ENCODE peak calls at places on chromosomes 1 and 21, in six cellular contexts. I is IMR-90, C is testis, D is Peyer's patch, E is vagina, B is HepG2. U is an unnamed sample.

GRCh38 chr1:185938396-185938795 is 204.2 kb downstream of the HMCN1 start:
- DNase-seq in D (no peak), E (no peak), B (no peak), C (no peak), I (peak; percentile 4), U (no peak)

GRCh38 chr1:18635070-18635577 is 4.5 kb downstream of the PAX7 start:
- DNase-seq in I (no peak), E (no peak), B (no peak), C (no peak), D (no peak), U (no peak)

GRCh38 chr1:25006770-25007169 is 76.7 kb upstream of the RUNX3 start:
- DNase-seq in E (no peak), I (peak; percentile 36), D (no peak), B (no peak), C (peak; percentile 34), U (peak; percentile 23)

GRCh38 chr1:97364086-97364485 is 556.7 kb downstream of the DPYD start:
- DNase-seq in I (peak; percentile 73), C (no peak), B (no peak), D (no peak), E (no peak), U (no peak)

GRCh38 chr1:180560200-180560867 is 1.6 kb downstream of the OVAAL start:
- DNase-seq in C (no peak), I (no peak), E (no peak), B (peak; percentile 11), D (peak; percentile 82), U (no peak)

GRCh38 chr1:3453203-3453761 is 1.2 kb upstream of the ARHGEF16 start:
- DNase-seq in B (peak; percentile 69), C (peak; percentile 82), I (peak; percentile 48), D (peak; percentile 90), E (no peak), U (peak; percentile 35)

GRCh38 chr1:192559115-192560006 is 16.2 kb upstream of the RGS1 start:
- DNase-seq in B (no peak), I (peak; percentile 98), E (no peak), C (no peak), D (no peak), U (no peak)

GRCh38 chr1:54028306-54029251 is 10.6 kb upstream of the LDLRAD1 start:
- DNase-seq in B (peak; percentile 80), E (no peak), C (no peak), D (no peak), I (peak; percentile 28), U (no peak)

GRCh38 chr21:46183910-46184624 is at the start of gene SPATC1L:
- DNase-seq in C (peak; percentile 78), E (peak; percentile 89), D (peak; percentile 74), B (peak; percentile 24), I (peak; percentile 83), U (peak; percentile 76)

GRCh38 chr21:46119565-46120271 is 21.8 kb downstream of the COL6A2 start:
- DNase-seq in C (peak; percentile 6), E (peak; percentile 80), D (no peak), I (no peak), B (no peak), U (peak; percentile 13)

GRCh38 chr1:209391792-209392191 is 191.7 kb upstream of the CAMK1G start:
- DNase-seq in I (no peak), D (no peak), E (no peak), C (no peak), B (no peak), U (no peak)

GRCh38 chr1:236502972-236503639 is 20.7 kb upstream of the LGALS8 start:
- DNase-seq in D (peak; percentile 73), B (peak; percentile 91), E (no peak), C (peak; percentile 46), I (peak; percentile 78), U (no peak)

GRCh38 chr1:231666220-231666956 is 39.8 kb downstream of the DISC1 start:
- DNase-seq in C (no peak), E (no peak), I (peak; percentile 10), D (no peak), B (no peak), U (no peak)

GRCh38 chr1:231665046-231665445 is 38.5 kb downstream of the DISC1 start:
- DNase-seq in B (no peak), C (no peak), D (no peak), I (no peak), E (no peak), U (no peak)

GRCh38 chr1:231670755-231671154 is 44.2 kb downstream of the DISC1 start:
- DNase-seq in C (no peak), E (no peak), B (no peak), D (no peak), I (no peak), U (no peak)

GRCh38 chr1:231666957-231667601 is 40.5 kb downstream of the DISC1 start:
- DNase-seq in D (no peak), C (no peak), I (no peak), E (no peak), B (no peak), U (no peak)

GRCh38 chr1:231667883-231668506 is 41.4 kb downstream of the DISC1 start:
- DNase-seq in B (no peak), D (no peak), E (no peak), I (no peak), C (no peak), U (no peak)
- TF ChIP-seq CTCF in B (no peak), D (no peak), E (no peak), I (no peak), C (no peak), U (no peak)

GRCh38 chr1:222010306-222010705 is 268.4 kb upstream of the DUSP10 start:
- DNase-seq in D (no peak), B (no peak), E (no peak), I (no peak), C (no peak), U (no peak)

GRCh38 chr1:222004034-222004433 is 262.1 kb upstream of the DUSP10 start:
- DNase-seq in C (no peak), E (no peak), I (no peak), B (no peak), D (no peak), U (no peak)

GRCh38 chr1:222004784-222005183 is 262.9 kb upstream of the DUSP10 start:
- DNase-seq in C (no peak), E (no peak), I (no peak), D (no peak), B (no peak), U (no peak)

GRCh38 chr1:222009105-222009730 is 267.3 kb upstream of the DUSP10 start:
- DNase-seq in E (no peak), D (no peak), B (peak; percentile 16), I (no peak), C (no peak), U (no peak)

DNA sequence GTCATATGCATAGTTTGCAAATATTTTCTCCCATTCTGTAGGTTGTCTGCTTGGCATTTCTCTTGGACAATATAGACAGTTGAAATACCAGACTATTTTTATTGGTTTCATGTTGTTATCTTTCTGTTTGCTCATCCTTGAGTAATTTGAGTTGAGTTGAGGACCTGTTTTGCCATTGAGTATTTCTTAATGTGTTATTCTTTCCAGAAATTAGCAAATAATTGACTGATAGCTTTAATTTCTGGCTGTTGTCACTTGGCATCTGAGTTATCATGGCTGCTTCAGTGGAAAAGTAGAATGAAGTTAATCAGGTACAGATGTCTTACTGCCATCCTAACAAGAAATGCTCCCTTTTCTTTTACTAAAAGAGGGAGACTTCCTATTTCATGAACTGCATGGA is 264.8 kb upstream of the DUSP10 start:
- DNase-seq in E (no peak), D (no peak), C (no peak), B (no peak), I (no peak), U (no peak)
- H3K4me1 ChIP-seq in E (no peaks in the 10 kb centered on the region), D (no peaks in the 10 kb centered on the region), C (no peaks in the 10 kb centered on the region), B (no peaks in the 10 kb centered on the region), I (no peaks in the 10 kb centered on the region), U (no peaks in the 10 kb centered on the region)

GRCh38 chr1:159923203-159924024 is 1.9 kb downstream of the TAGLN2 start:
- DNase-seq in B (peak; percentile 50), I (peak; percentile 83), C (peak; percentile 87), E (peak; percentile 93), D (peak; percentile 94), U (peak; percentile 87)

GRCh38 chr1:159922499-159923202 is 2.7 kb downstream of the TAGLN2 start:
- DNase-seq in C (no peak), B (no peak), I (peak; percentile 41), E (no peak), D (peak; percentile 74), U (peak; percentile 53)

GRCh38 chr1:159925713-159926066 is 383 bp upstream of the TAGLN2 start:
- DNase-seq in I (no peak), E (no peak), C (peak; percentile 56), D (no peak), B (no peak), U (no peak)

GRCh38 chr1:159924791-159925712 is at the start of gene TAGLN2:
- DNase-seq in E (peak; percentile 97), C (peak; percentile 94), I (peak; percentile 90), D (peak; percentile 96), B (peak; percentile 65), U (peak; percentile 92)

GRCh38 chr1:159924025-159924790 is 1.1 kb downstream of the TAGLN2 start:
- DNase-seq in E (peak; percentile 95), I (peak; percentile 89), C (peak; percentile 83), D (peak; percentile 90), B (peak; percentile 24), U (peak; percentile 93)
- TF ChIP-seq POLR2A in E (no peak), I (peak; percentile 5), C (no peak), D (no peak), B (no peak), U (peak; percentile 60)

GRCh38 chr21:39097981-39098380 is 85.3 kb downstream of the PSMG1 start:
- DNase-seq in C (no peak), D (no peak), B (no peak), I (no peak), E (no peak), U (no peak)

GRCh38 chr21:39095681-39096080 is 87.6 kb downstream of the PSMG1 start:
- DNase-seq in C (no peak), E (no peak), B (no peak), I (no peak), D (no peak), U (no peak)

GRCh38 chr21:39097335-39097861 is 85.9 kb downstream of the PSMG1 start:
- DNase-seq in B (no peak), I (no peak), E (no peak), D (no peak), C (no peak), U (no peak)

GRCh38 chr21:39094847-39095525 is 88.3 kb downstream of the PSMG1 start:
- DNase-seq in I (peak; percentile 93), C (no peak), E (no peak), B (peak; percentile 99), D (no peak), U (no peak)

DNA sequence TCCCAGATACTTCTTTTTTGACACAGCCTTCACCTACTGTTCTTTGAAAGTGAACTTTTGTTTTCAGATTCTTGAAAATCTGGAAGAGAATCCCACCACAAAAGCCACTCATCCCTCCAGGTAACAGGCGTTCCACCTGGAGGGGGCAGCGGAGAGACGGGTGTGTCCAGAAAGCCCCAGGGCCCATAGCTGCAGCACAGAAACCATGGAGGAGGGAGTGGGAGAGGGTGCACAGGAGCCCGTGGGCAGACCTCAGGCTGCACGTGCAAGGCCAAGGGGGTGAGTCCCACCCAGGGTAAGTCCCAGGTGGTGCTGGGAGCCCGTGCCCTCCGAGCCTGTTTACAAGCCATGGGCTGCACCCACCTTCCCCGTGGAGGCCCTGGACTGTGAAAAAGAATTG is 86.5 kb downstream of the PSMG1 start:
- DNase-seq in C (no peak), I (no peak), B (no peak), D (no peak), E (no peak), U (no peak)
- TF ChIP-seq CTCF in C (no peak), I (no peak), B (peak; percentile 45), D (no peak), E (no peak), U (no peak)

GRCh38 chr1:21539933-21540332 is 30.7 kb downstream of the ALPL start:
- DNase-seq in D (no peak), I (no peak), C (peak; percentile 80), B (peak; percentile 31), E (no peak), U (no peak)
- H3K4me1 ChIP-seq in D (no peaks in the 10 kb centered on the region), I (peaks cover 7% of the 10 kb centered on the region), C (peaks cover 19% of the 10 kb centered on the region), B (peaks cover 27% of the 10 kb centered on the region), E (peaks cover 4% of the 10 kb centered on the region), U (no peaks in the 10 kb centered on the region)

U was measured in uterus.